ENCODE peak calls at places on chromosomes 6 and 20, in six cellular contexts. J is A549, O is testis, C is left ventricle myocardium inferior, G is Karpas-422, I is right lobe of liver. L is an unnamed sample. For H3K4me1, the result is how much of the 10 kb centered on the place peaks cover.

GRCh38 chr6:46876126-46876525 is 45.6 kb downstream of the ADGRF5 start:
- DNase-seq in I (peak), G (no peak), C (no peak), O (no peak), J (peak), L (no peak)

GRCh38 chr6:9136141-9136865 is 701.0 kb upstream of the SLC35B3 start:
- DNase-seq in C (no peak), I (no peak), G (no peak), O (no peak), J (no peak), L (no peak)

GRCh38 chr6:17940151-17940791 is 47.2 kb downstream of the KIF13A start:
- DNase-seq in O (no peak), I (no peak), J (no peak), C (no peak), G (no peak), L (no peak)

GRCh38 chr6:70900061-70900460 is 56.8 kb downstream of the B3GAT2 start:
- DNase-seq in C (no peak), O (no peak), I (no peak), G (no peak), J (no peak), L (no peak)

GRCh38 chr6:21001736-21002135 is 467.5 kb downstream of the CDKAL1 start:
- DNase-seq in C (no peak), J (no peak), O (no peak), G (no peak), I (no peak), L (no peak)

GRCh38 chr20:61980647-61981583 is 84.8 kb downstream of the TAF4 start:
- DNase-seq in O (peak), J (peak), C (peak), G (peak), I (peak), L (no peak)

GRCh38 chr6:146870765-146871164 is 272.0 kb downstream of the ADGB start:
- DNase-seq in J (no peak), O (no peak), G (no peak), I (no peak), C (no peak), L (no peak)

GRCh38 chr20:47304287-47304686 is 52.2 kb downstream of the ZMYND8 start:
- DNase-seq in J (no peak), C (no peak), G (no peak), I (no peak), O (no peak), L (no peak)

GRCh38 chr20:63014710-63015109 is 7.9 kb upstream of the BHLHE23 start:
- DNase-seq in J (no peak), O (no peak), C (no peak), I (no peak), G (no peak), L (peak)

GRCh38 chr20:37314099-37314498 is 24.6 kb downstream of the MANBAL start:
- DNase-seq in C (no peak), O (no peak), G (no peak), J (no peak), I (no peak), L (no peak)

GRCh38 chr6:15287670-15288069 is 41.8 kb downstream of the JARID2 start:
- DNase-seq in C (no peak), G (peak), I (no peak), O (no peak), J (no peak), L (no peak)

GRCh38 chr6:133906050-133906449 is 17.1 kb downstream of the TCF21 start:
- DNase-seq in J (no peak), C (no peak), G (no peak), O (no peak), I (no peak), L (no peak)
- H3K4me3 ChIP-seq in J (no peak), C (no peak), G (no peak), O (no peak), I (no peak), L (no peak)

DNA sequence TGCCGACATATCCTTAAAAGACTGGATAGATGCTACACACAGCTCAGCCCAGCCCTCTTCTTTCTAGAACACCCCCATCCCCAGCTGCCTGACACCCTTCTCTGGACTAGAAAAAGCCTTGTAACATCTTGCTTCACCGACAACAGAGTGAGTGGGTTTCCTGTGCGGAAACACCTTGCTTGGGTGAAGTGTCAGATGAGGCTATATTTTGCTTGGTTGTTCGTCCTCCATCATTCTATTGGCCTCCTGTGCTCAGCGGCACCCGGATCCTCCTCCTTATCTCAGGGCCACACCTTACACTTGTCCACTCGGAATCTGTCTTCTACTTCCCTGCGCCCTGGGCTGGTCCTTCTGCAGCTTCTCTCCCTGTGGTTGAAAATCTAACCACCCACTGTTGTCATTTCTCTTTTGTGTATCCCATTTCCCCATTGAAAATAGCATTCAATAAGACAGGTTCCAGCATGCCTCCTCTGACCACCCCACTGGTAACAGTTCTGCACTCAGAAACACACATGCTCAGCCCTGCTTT is 101.3 kb upstream of the MLN start:
- DNase-seq in J (no peak), G (no peak), O (no peak), I (no peak), C (no peak), L (no peak)
- H3K4me1 ChIP-seq in J (under half), G (under half), O (under half), I (under half), C (under half), L (under half)

DNA sequence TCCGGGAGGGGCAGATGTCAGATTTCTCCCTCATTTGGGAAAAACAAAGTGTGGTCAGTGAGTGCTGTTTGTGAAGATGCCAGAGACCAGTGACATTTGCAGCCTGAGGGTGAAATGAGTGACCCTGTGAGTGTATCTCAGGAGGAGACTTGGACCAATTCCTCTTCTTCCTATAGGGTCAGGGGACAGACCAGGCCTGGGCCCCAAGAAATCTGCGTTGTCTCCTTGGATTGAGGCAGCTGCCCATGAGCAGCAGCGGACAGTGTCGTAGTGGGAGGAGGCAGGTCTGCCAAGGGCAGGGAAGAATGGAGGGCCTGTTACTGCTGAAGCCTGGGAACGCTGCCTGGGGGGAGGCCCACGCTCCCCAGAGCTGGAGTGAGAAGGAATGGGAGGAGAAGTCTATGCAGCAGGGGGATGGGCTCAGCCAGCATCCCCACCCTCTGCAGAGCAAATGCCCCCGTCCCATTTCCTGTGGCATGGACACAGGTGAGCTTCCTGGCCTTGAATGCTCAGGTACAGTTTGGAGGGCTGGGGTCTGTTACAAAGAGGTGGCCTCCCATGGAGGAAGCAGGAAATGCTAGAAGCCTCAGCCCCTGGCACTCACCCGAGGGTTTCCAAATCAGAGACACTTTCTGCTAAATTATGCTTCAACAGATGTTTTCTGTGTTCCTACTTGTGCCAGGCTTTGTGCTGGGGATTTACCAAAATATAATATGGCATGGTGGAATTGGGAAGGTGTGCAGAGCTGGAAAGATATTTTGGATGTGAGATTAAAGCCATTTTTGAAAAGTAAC is 29.8 kb downstream of the DAAM2 start:
- DNase-seq in J (no peak), G (no peak), O (peak), C (peak), I (no peak), L (no peak)
- H3K4me3 ChIP-seq in J (no peak), G (no peak), O (peak), C (peak), I (no peak), L (no peak)

GRCh38 chr6:133965817-133966360 is 12.9 kb downstream of the TBPL1 start:
- DNase-seq in I (no peak), C (no peak), G (no peak), O (no peak), J (no peak), L (peak)

GRCh38 chr6:133964052-133964451 is 11.0 kb downstream of the TBPL1 start:
- DNase-seq in G (no peak), O (no peak), I (no peak), C (no peak), J (no peak), L (no peak)

GRCh38 chr6:133969285-133969946 is 16.4 kb downstream of the TBPL1 start:
- DNase-seq in O (no peak), I (no peak), C (no peak), J (no peak), G (no peak), L (no peak)

GRCh38 chr6:133964702-133965101 is 11.7 kb downstream of the TBPL1 start:
- DNase-seq in G (no peak), O (no peak), C (no peak), I (no peak), J (no peak), L (no peak)

DNA sequence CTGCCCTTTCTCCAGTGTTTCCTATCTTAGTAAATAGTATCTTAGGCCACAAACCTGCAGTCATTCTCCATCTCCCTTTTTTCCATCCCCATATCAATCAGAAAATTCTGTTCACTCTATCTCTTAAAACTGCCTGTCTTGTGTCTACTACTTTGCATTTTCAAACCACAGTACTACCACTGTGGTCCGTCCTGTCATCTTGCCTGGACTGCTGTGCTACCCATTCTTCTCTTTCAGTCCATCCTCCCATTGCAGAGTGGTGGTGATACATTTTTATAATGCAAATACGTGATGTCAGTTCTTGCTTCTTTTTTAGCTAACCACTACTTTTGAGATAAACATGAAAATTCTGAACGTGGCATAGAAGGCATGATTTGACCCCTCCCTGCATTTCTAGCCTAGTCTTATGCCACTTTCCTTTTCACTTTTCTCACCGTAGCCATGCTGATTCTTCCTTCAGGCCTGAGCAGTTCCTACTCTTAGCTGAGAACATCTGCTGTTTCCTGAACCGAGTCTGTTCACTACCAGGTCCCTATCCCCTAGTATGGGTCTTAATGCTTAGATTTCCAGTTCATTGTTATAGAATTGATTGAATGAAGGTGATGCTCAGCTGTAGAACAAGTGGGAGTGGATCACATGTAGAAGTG is 13.8 kb downstream of the TBPL1 start:
- DNase-seq in C (no peak), I (no peak), G (peak), O (no peak), J (no peak), L (no peak)
- H3K4me1 ChIP-seq in C (half or more), I (under half), G (under half), O (under half), J (under half), L (under half)

GRCh38 chr20:48889155-48889790 is 32.2 kb upstream of the ARFGEF2 start:
- DNase-seq in O (no peak), C (no peak), I (no peak), G (no peak), J (no peak), L (no peak)

GRCh38 chr20:48893374-48893773 is 28.1 kb upstream of the ARFGEF2 start:
- DNase-seq in O (no peak), J (no peak), G (no peak), I (no peak), C (no peak), L (no peak)

GRCh38 chr20:48892049-48892470 is 29.5 kb upstream of the ARFGEF2 start:
- DNase-seq in J (no peak), C (no peak), I (no peak), G (no peak), O (no peak), L (no peak)

GRCh38 chr20:48892849-48893352 is 28.6 kb upstream of the ARFGEF2 start:
- DNase-seq in O (no peak), J (no peak), C (no peak), G (no peak), I (no peak), L (no peak)

DNA sequence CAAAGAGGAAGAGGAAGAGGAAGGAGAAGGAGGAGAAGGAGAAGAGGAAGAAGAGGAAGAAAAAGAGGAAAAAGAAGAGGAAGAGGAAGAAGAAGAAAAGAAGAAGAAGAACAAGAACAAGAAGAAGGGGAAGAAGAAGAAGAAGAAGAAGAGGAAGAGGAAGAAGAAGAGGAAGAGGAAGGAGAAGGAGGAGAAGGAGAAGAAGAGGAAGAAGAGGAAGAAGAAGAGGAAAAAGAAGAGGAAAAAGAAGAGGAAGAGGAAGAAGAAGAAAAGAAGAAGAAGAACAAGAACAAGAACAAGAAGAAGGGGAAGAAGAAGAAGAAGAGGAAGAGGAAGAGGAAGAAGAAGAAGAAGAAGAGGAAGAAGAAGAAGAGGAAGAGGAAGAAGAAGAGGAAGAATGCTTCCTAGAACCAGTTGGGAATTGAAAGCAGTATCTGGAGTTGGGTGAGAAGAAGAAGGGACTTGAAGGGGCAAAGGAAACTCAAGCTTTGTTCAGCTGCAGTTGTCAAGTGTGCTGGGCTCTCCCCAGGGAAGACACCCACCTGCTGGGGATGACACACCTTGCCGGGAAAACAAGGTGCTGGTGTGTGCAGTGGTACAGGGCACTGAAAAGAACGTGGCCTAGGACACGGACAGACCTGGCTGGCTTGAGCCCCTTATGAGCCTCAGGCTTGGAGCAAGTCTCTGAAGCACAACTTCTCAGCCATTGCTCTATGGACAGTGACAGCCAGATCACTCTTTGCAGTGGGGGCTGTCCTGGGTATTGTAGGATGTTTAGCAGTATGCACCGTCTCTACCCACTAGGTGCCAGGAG is 30.1 kb upstream of the ARFGEF2 start:
- DNase-seq in O (no peak), G (no peak), J (no peak), I (no peak), C (no peak), L (no peak)
- H3K4me3 ChIP-seq in O (no peak), G (no peak), J (no peak), I (no peak), C (no peak), L (no peak)

L was measured in HAP-1.